ENCODE peak calls at places on chromosomes 16 and 17, in seven cellular contexts. One of them, this sample, is unnamed. For H3K9me3 and H3K36me3, the result is how much of the 10 kb centered on the place peaks cover.

GRCh38 chr17:75191584-75191983 is 8.8 kb upstream of the SUMO2 start:
- DNase-seq in esophagus muscularis mucosa: no peak
- DNase-seq in thyroid gland: peak
- DNase-seq in body of pancreas: no peak
- DNase-seq in OCI-LY7: no peak
- DNase-seq in right lobe of liver: no peak
- DNase-seq in IMR-90: peak
- DNase-seq in this sample: no peak

GRCh38 chr16:88976359-88977027 is 514 bp downstream of the CBFA2T3 start:
- DNase-seq in esophagus muscularis mucosa: no peak
- DNase-seq in thyroid gland: no peak
- DNase-seq in body of pancreas: no peak
- DNase-seq in OCI-LY7: peak
- DNase-seq in right lobe of liver: no peak
- DNase-seq in IMR-90: no peak
- DNase-seq in this sample: no peak

GRCh38 chr17:34672176-34672785 is 92.9 kb downstream of the TMEM132E start:
- DNase-seq in esophagus muscularis mucosa: no peak
- DNase-seq in thyroid gland: no peak
- DNase-seq in body of pancreas: no peak
- DNase-seq in OCI-LY7: no peak
- DNase-seq in right lobe of liver: peak
- DNase-seq in IMR-90: no peak
- DNase-seq in this sample: no peak

GRCh38 chr17:40554646-40555295 is 10.5 kb downstream of the CCR7 start:
- DNase-seq in esophagus muscularis mucosa: peak
- DNase-seq in thyroid gland: no peak
- DNase-seq in body of pancreas: no peak
- DNase-seq in OCI-LY7: no peak
- DNase-seq in right lobe of liver: no peak
- DNase-seq in IMR-90: no peak
- DNase-seq in this sample: no peak

GRCh38 chr17:65533855-65534457 is 27.5 kb downstream of the AXIN2 start:
- DNase-seq in esophagus muscularis mucosa: no peak
- DNase-seq in thyroid gland: peak
- DNase-seq in body of pancreas: no peak
- DNase-seq in OCI-LY7: no peak
- DNase-seq in right lobe of liver: peak
- DNase-seq in IMR-90: no peak
- DNase-seq in this sample: no peak

GRCh38 chr17:10870651-10871050 is 32.8 kb upstream of the PIRT start:
- DNase-seq in esophagus muscularis mucosa: no peak
- DNase-seq in thyroid gland: no peak
- DNase-seq in body of pancreas: no peak
- DNase-seq in OCI-LY7: no peak
- DNase-seq in right lobe of liver: no peak
- DNase-seq in IMR-90: no peak
- DNase-seq in this sample: no peak

GRCh38 chr16:85553436-85554113 is 59.5 kb upstream of the GSE1 start:
- DNase-seq in esophagus muscularis mucosa: no peak
- DNase-seq in thyroid gland: peak
- DNase-seq in body of pancreas: peak
- DNase-seq in OCI-LY7: peak
- DNase-seq in right lobe of liver: peak
- DNase-seq in IMR-90: peak
- DNase-seq in this sample: peak

GRCh38 chr17:81395600-81396277 is 482 bp downstream of the BAHCC1 start:
- DNase-seq in esophagus muscularis mucosa: no peak
- DNase-seq in thyroid gland: no peak
- DNase-seq in body of pancreas: no peak
- DNase-seq in OCI-LY7: no peak
- DNase-seq in right lobe of liver: no peak
- DNase-seq in IMR-90: no peak
- DNase-seq in this sample: no peak

GRCh38 chr17:72515291-72516065 is 394.7 kb downstream of the SOX9 start:
- DNase-seq in esophagus muscularis mucosa: no peak
- DNase-seq in thyroid gland: peak
- DNase-seq in body of pancreas: peak
- DNase-seq in OCI-LY7: no peak
- DNase-seq in right lobe of liver: no peak
- DNase-seq in IMR-90: peak
- DNase-seq in this sample: no peak

GRCh38 chr16:71565812-71566700 is 10.8 kb downstream of the TAT start:
- DNase-seq in esophagus muscularis mucosa: no peak
- DNase-seq in thyroid gland: no peak
- DNase-seq in body of pancreas: no peak
- DNase-seq in OCI-LY7: peak
- DNase-seq in right lobe of liver: peak
- DNase-seq in IMR-90: no peak
- DNase-seq in this sample: no peak

GRCh38 chr16:85798283-85798776 is 1.0 kb downstream of the EMC8 start:
- DNase-seq in esophagus muscularis mucosa: no peak
- DNase-seq in thyroid gland: no peak
- DNase-seq in body of pancreas: no peak
- DNase-seq in OCI-LY7: no peak
- DNase-seq in right lobe of liver: no peak
- DNase-seq in IMR-90: peak
- DNase-seq in this sample: no peak

GRCh38 chr17:33674685-33675084 is 381.6 kb upstream of the ASIC2 start:
- DNase-seq in esophagus muscularis mucosa: no peak
- DNase-seq in thyroid gland: peak
- DNase-seq in body of pancreas: peak
- DNase-seq in OCI-LY7: peak
- DNase-seq in right lobe of liver: peak
- DNase-seq in IMR-90: peak
- DNase-seq in this sample: no peak

GRCh38 chr17:61897548-61898180 is 30.1 kb downstream of the INTS2 start:
- DNase-seq in esophagus muscularis mucosa: no peak
- DNase-seq in thyroid gland: no peak
- DNase-seq in body of pancreas: no peak
- DNase-seq in OCI-LY7: no peak
- DNase-seq in right lobe of liver: no peak
- DNase-seq in IMR-90: no peak
- DNase-seq in this sample: no peak

GRCh38 chr16:20875358-20875656 is 24.9 kb downstream of the DCUN1D3 start:
- DNase-seq in esophagus muscularis mucosa: no peak
- DNase-seq in thyroid gland: no peak
- DNase-seq in body of pancreas: no peak
- DNase-seq in OCI-LY7: peak
- DNase-seq in right lobe of liver: no peak
- DNase-seq in IMR-90: no peak
- DNase-seq in this sample: no peak

GRCh38 chr17:39016193-39017153 is 49.3 kb upstream of the FBXO47 start:
- DNase-seq in esophagus muscularis mucosa: no peak
- DNase-seq in thyroid gland: no peak
- DNase-seq in body of pancreas: no peak
- DNase-seq in OCI-LY7: no peak
- DNase-seq in right lobe of liver: no peak
- DNase-seq in IMR-90: peak
- DNase-seq in this sample: peak

GRCh38 chr17:42751628-42752027 is 6.8 kb upstream of the EZH1 start:
- DNase-seq in esophagus muscularis mucosa: no peak
- DNase-seq in thyroid gland: no peak
- DNase-seq in body of pancreas: no peak
- DNase-seq in OCI-LY7: no peak
- DNase-seq in right lobe of liver: no peak
- DNase-seq in IMR-90: peak
- DNase-seq in this sample: no peak

GRCh38 chr17:64947146-64947545 is 27.9 kb upstream of the LRRC37A3 start:
- DNase-seq in esophagus muscularis mucosa: no peak
- DNase-seq in thyroid gland: no peak
- DNase-seq in body of pancreas: no peak
- DNase-seq in OCI-LY7: no peak
- DNase-seq in right lobe of liver: no peak
- DNase-seq in IMR-90: peak
- DNase-seq in this sample: no peak

GRCh38 chr16:88468289-88469129 is 15.4 kb downstream of the ZFPM1 start:
- DNase-seq in esophagus muscularis mucosa: no peak
- DNase-seq in thyroid gland: no peak
- DNase-seq in body of pancreas: no peak
- DNase-seq in OCI-LY7: peak
- DNase-seq in right lobe of liver: peak
- DNase-seq in IMR-90: peak
- DNase-seq in this sample: no peak

GRCh38 chr16:52379551-52379950 is 167.4 kb downstream of the TOX3 start:
- DNase-seq in esophagus muscularis mucosa: no peak
- DNase-seq in thyroid gland: no peak
- DNase-seq in body of pancreas: no peak
- DNase-seq in OCI-LY7: no peak
- DNase-seq in right lobe of liver: peak
- DNase-seq in IMR-90: no peak
- DNase-seq in this sample: no peak

DNA sequence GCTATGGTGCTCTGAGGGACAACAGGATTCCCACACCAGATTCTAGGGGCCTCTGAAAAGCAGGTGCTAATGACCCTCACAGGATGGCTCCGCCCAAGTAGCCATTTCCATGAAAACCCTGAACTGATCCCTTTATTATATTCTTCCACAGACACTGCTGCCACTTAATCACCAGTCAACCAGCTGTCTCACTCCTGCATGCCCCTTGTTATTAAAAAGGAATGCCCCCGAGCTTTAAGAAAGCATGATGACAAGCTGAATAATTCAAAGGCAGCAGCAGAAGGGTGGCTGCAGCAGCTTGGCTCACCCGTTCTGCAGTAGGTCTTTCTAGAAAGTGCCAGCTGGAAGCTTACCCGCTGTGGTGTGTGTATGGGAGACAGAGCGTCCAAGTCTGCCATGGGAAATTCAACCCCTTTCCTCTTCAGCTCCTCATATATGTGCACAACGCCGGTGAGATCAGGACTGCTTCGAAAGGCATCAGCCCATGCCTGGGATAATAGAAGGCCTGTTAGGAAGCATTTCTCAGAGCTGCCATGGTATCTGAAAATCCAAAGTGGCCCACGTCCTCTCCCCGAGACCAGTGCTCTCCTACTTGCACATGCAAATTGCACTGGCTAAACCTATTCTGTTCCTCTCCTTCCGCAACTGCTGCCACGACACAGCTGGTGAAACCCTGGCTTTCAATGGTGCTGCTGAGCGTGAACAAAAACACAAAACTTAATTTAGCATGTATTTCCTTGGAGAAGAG is 47.7 kb upstream of the SREBF1 start:
- DNase-seq in esophagus muscularis mucosa: no peak
- DNase-seq in thyroid gland: peak
- DNase-seq in body of pancreas: no peak
- DNase-seq in OCI-LY7: no peak
- DNase-seq in right lobe of liver: no peak
- DNase-seq in IMR-90: no peak
- DNase-seq in this sample: no peak
- H3K27ac ChIP-seq in esophagus muscularis mucosa: no peak
- H3K27ac ChIP-seq in thyroid gland: peak
- H3K27ac ChIP-seq in body of pancreas: no peak
- H3K27ac ChIP-seq in OCI-LY7: no peak
- H3K27ac ChIP-seq in right lobe of liver: no peak
- H3K27ac ChIP-seq in IMR-90: no peak
- H3K27ac ChIP-seq in this sample: no peak

GRCh38 chr16:13120557-13120956 is 219.2 kb downstream of the SHISA9 start:
- DNase-seq in esophagus muscularis mucosa: no peak
- DNase-seq in thyroid gland: no peak
- DNase-seq in body of pancreas: no peak
- DNase-seq in OCI-LY7: no peak
- DNase-seq in right lobe of liver: no peak
- DNase-seq in IMR-90: no peak
- DNase-seq in this sample: no peak
- H3K9me3 ChIP-seq in esophagus muscularis mucosa: under half
- H3K9me3 ChIP-seq in thyroid gland: under half
- H3K9me3 ChIP-seq in body of pancreas: under half
- H3K9me3 ChIP-seq in OCI-LY7: under half
- H3K9me3 ChIP-seq in right lobe of liver: under half
- H3K9me3 ChIP-seq in IMR-90: under half
- H3K9me3 ChIP-seq in this sample: under half

GRCh38 chr16:10646228-10646580 is 48.5 kb downstream of the TEKT5 start:
- DNase-seq in esophagus muscularis mucosa: no peak
- DNase-seq in thyroid gland: no peak
- DNase-seq in body of pancreas: no peak
- DNase-seq in OCI-LY7: no peak
- DNase-seq in right lobe of liver: no peak
- DNase-seq in IMR-90: no peak
- DNase-seq in this sample: no peak
- H3K36me3 ChIP-seq in esophagus muscularis mucosa: under half
- H3K36me3 ChIP-seq in thyroid gland: under half
- H3K36me3 ChIP-seq in body of pancreas: under half
- H3K36me3 ChIP-seq in OCI-LY7: under half
- H3K36me3 ChIP-seq in right lobe of liver: under half
- H3K36me3 ChIP-seq in IMR-90: under half
- H3K36me3 ChIP-seq in this sample: under half

GRCh38 chr16:87344165-87344930 is 27.2 kb upstream of the C16orf95 start:
- DNase-seq in esophagus muscularis mucosa: no peak
- DNase-seq in thyroid gland: no peak
- DNase-seq in body of pancreas: no peak
- DNase-seq in OCI-LY7: no peak
- DNase-seq in right lobe of liver: no peak
- DNase-seq in IMR-90: no peak
- DNase-seq in this sample: no peak

GRCh38 chr16:87346517-87347060 is 29.4 kb upstream of the C16orf95 start:
- DNase-seq in esophagus muscularis mucosa: no peak
- DNase-seq in thyroid gland: no peak
- DNase-seq in body of pancreas: no peak
- DNase-seq in OCI-LY7: no peak
- DNase-seq in right lobe of liver: no peak
- DNase-seq in IMR-90: no peak
- DNase-seq in this sample: no peak

GRCh38 chr16:87344931-87345631 is 27.9 kb upstream of the C16orf95 start:
- DNase-seq in esophagus muscularis mucosa: no peak
- DNase-seq in thyroid gland: peak
- DNase-seq in body of pancreas: no peak
- DNase-seq in OCI-LY7: no peak
- DNase-seq in right lobe of liver: no peak
- DNase-seq in IMR-90: no peak
- DNase-seq in this sample: peak

GRCh38 chr16:87343753-87344050 is 26.5 kb upstream of the C16orf95 start:
- DNase-seq in esophagus muscularis mucosa: no peak
- DNase-seq in thyroid gland: no peak
- DNase-seq in body of pancreas: no peak
- DNase-seq in OCI-LY7: no peak
- DNase-seq in right lobe of liver: no peak
- DNase-seq in IMR-90: no peak
- DNase-seq in this sample: no peak

DNA sequence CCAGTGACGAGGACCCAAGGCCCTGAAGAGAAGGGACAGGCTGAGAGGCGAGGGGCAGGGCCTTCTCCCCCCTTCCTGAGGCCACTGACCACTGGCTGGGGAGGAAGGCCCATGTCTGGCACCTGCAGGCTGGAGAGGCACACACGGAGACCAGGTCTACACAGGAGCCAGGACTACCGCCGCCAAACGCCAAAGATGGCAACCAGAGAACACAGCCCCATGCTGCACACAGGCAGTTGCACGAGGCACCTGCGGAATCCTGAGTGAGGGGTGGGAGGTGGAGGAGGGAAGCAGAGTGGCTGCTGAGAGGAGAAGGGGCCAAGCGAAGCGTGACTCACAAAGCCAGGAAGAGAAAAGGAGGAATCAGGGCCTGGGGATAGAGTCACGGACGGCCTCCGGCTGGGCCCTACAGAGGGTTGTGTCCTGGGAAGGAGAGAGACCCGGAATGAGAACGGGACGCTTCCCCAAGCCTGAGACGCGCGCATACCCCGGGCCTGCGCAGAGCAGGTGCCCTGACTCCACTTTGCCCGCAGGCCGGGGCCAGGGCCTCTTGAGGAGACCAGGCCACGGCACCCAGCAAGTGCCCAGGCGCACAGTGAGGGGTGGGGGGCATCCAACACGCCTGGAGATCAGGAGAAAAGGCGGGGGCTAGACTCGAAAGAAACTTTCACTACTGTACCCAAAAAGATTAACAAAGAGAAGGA is 28.7 kb upstream of the C16orf95 start:
- DNase-seq in esophagus muscularis mucosa: no peak
- DNase-seq in thyroid gland: peak
- DNase-seq in body of pancreas: no peak
- DNase-seq in OCI-LY7: no peak
- DNase-seq in right lobe of liver: no peak
- DNase-seq in IMR-90: no peak
- DNase-seq in this sample: no peak
- H3K27ac ChIP-seq in esophagus muscularis mucosa: peak
- H3K27ac ChIP-seq in thyroid gland: peak
- H3K27ac ChIP-seq in body of pancreas: no peak
- H3K27ac ChIP-seq in OCI-LY7: no peak
- H3K27ac ChIP-seq in right lobe of liver: no peak
- H3K27ac ChIP-seq in IMR-90: no peak
- H3K27ac ChIP-seq in this sample: peak